ENCODE peak calls at places on chromosomes 13 and 19, in ten cellular contexts. O is bronchial epithelial cell, A is heart right ventricle, V is OCI-LY7, L is cardiac muscle cell, N is uterus, S is endodermal cell, M is mucosa of descending colon, U is IMR-90, P is osteoblast. T is an unnamed sample.

GRCh38 chr13:48334534-48335127 is 31.1 kb downstream of the RB1 start:
- DNase-seq in O (peak; percentile 60), A (no peak), V (peak; percentile 65), L (peak; percentile 61), N (no peak), S (no peak), M (no peak), U (peak; percentile 45), P (no peak), T (peak; percentile 42)

GRCh38 chr19:32091196-32091595 is 254.2 kb upstream of the ZNF507 start:
- DNase-seq in O (no peak), A (no peak), V (no peak), L (no peak), N (no peak), S (no peak), M (no peak), U (no peak), P (no peak), T (no peak)

GRCh38 chr19:17339088-17339741 is 1.9 kb downstream of the GTPBP3 start:
- DNase-seq in O (no peak), A (no peak), V (peak; percentile 71), L (no peak), N (no peak), S (peak; percentile 92), M (peak; percentile 70), U (no peak), P (peak; percentile 70), T (peak; percentile 44)

GRCh38 chr19:3116621-3117020 is 19.2 kb upstream of the GNA15 start:
- DNase-seq in O (no peak), A (no peak), V (no peak), L (no peak), N (no peak), S (no peak), M (no peak), U (no peak), P (no peak), T (no peak)

GRCh38 chr19:18995804-18996241 is 37.5 kb downstream of the SUGP2 start:
- DNase-seq in O (peak; percentile 64), A (peak; percentile 33), V (peak; percentile 74), L (peak; percentile 93), N (no peak), S (peak; percentile 90), M (peak; percentile 31), U (peak; percentile 96), P (peak; percentile 99), T (peak; percentile 94)

GRCh38 chr13:95300625-95301134 is 571 bp downstream of the ABCC4 start:
- DNase-seq in O (peak; percentile 13), A (peak; percentile 49), V (peak; percentile 54), L (peak; percentile 38), N (peak; percentile 36), S (peak; percentile 73), M (peak; percentile 70), U (peak; percentile 67), P (peak; percentile 90), T (peak; percentile 35)

GRCh38 chr13:113935523-113935922 is 38.4 kb downstream of the C13orf46 start:
- DNase-seq in O (no peak), A (no peak), V (no peak), L (no peak), N (no peak), S (no peak), M (peak; percentile 15), U (no peak), P (peak; percentile 66), T (peak; percentile 80)

GRCh38 chr19:7831452-7831851 is 1.4 kb downstream of the EVI5L start:
- DNase-seq in O (peak; percentile 18), A (no peak), V (peak; percentile 47), L (peak; percentile 43), N (no peak), S (peak; percentile 86), M (peak; percentile 39), U (peak; percentile 34), P (peak; percentile 97), T (peak; percentile 88)

GRCh38 chr19:56507446-56508281 is at the start of gene ZNF471:
- DNase-seq in O (peak; percentile 95), A (peak; percentile 99), V (no peak), L (peak; percentile 99), N (peak; percentile 99), S (peak; percentile 95), M (peak; percentile 97), U (peak; percentile 98), P (peak; percentile 99), T (peak; percentile 99)

DNA sequence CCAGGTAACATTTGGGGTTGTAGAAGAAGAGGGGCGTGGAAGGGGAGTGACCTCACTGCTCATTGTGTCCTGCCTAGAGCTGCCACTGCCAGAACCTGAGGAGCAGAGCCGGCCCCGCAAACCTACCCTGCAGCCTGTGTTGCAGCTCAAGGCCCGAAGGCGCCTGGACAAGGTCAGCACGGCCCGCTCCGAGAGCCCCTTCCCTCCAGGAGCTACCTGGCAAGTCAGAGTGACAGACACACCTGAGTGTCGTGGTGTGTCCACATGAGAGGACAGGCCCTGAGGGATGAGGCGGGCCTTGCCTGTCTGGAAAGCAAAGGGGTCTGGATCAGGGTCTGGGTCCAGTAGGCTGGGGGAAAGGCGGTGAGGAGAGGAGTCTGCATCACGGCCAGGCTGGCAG is 6.8 kb downstream of the KMT2B start:
- DNase-seq in O (no peak), A (no peak), V (no peak), L (no peak), N (no peak), S (no peak), M (no peak), U (no peak), P (peak; percentile 66), T (no peak)
- H3K36me3 ChIP-seq in O (peaks cover 62% of the 10 kb centered on the region), A (peaks cover 82% of the 10 kb centered on the region), V (peaks cover 93% of the 10 kb centered on the region), L (peaks cover 66% of the 10 kb centered on the region), N (no peaks in the 10 kb centered on the region), S (peaks cover 68% of the 10 kb centered on the region), M (peaks cover 41% of the 10 kb centered on the region), U (peaks cover 84% of the 10 kb centered on the region), P (peaks cover 82% of the 10 kb centered on the region), T (peaks cover 27% of the 10 kb centered on the region)

GRCh38 chr13:110471833-110472162 is 89.7 kb downstream of the RAB20 start:
- DNase-seq in O (no peak), A (peak; percentile 35), V (peak; percentile 79), L (peak; percentile 18), N (no peak), S (no peak), M (no peak), U (peak; percentile 37), P (no peak), T (peak; percentile 27)
- H3K36me3 ChIP-seq in O (peaks cover 2% of the 10 kb centered on the region), A (peaks cover 71% of the 10 kb centered on the region), V (no peaks in the 10 kb centered on the region), L (peaks cover 7% of the 10 kb centered on the region), N (no peaks in the 10 kb centered on the region), S (peaks cover 95% of the 10 kb centered on the region), M (no peaks in the 10 kb centered on the region), U (peaks cover 87% of the 10 kb centered on the region), P (peaks cover 91% of the 10 kb centered on the region), T (peaks cover 7% of the 10 kb centered on the region)

DNA sequence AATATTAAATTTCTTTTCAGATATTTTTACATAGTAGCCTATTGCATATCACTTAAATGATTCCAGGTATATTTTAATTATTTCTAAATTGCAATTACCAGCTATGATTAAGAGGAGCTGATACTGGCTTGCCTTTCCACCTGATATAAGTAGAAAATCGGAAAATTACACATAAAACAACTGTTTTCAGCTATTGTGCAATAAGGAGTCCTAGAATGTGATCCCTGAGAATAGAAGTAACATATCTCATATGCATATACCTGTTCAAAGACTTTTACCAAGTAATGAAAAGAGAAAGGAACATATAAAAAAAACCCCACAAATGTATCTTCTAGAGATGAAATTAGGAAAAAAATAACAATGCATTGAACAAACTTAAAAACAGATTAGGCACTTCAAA is 1354.6 kb upstream of the PCDH9 start:
- DNase-seq in O (no peak), A (no peak), V (no peak), L (no peak), N (no peak), S (no peak), M (no peak), U (no peak), P (no peak), T (no peak)
- H3K36me3 ChIP-seq in O (no peaks in the 10 kb centered on the region), A (no peaks in the 10 kb centered on the region), V (no peaks in the 10 kb centered on the region), L (no peaks in the 10 kb centered on the region), N (no peaks in the 10 kb centered on the region), S (no peaks in the 10 kb centered on the region), M (no peaks in the 10 kb centered on the region), U (no peaks in the 10 kb centered on the region), P (no peaks in the 10 kb centered on the region), T (no peaks in the 10 kb centered on the region)

GRCh38 chr19:35727053-35727955 is 9.5 kb downstream of the KMT2B start:
- DNase-seq in O (no peak), A (no peak), V (no peak), L (no peak), N (no peak), S (no peak), M (no peak), U (no peak), P (peak; percentile 75), T (no peak)
- H3K36me3 ChIP-seq in O (peaks cover 70% of the 10 kb centered on the region), A (peaks cover 98% of the 10 kb centered on the region), V (peaks cover 98% of the 10 kb centered on the region), L (peaks cover 77% of the 10 kb centered on the region), N (no peaks in the 10 kb centered on the region), S (peaks cover 80% of the 10 kb centered on the region), M (peaks cover 50% of the 10 kb centered on the region), U (peaks cover 97% of the 10 kb centered on the region), P (peaks cover 90% of the 10 kb centered on the region), T (peaks cover 31% of the 10 kb centered on the region)

GRCh38 chr19:54351474-54351873 is 12.5 kb upstream of the LILRA4 start:
- DNase-seq in O (no peak), A (no peak), V (no peak), L (no peak), N (no peak), S (no peak), M (no peak), U (no peak), P (no peak), T (no peak)
- H3K36me3 ChIP-seq in O (no peaks in the 10 kb centered on the region), A (no peaks in the 10 kb centered on the region), V (no peaks in the 10 kb centered on the region), L (no peaks in the 10 kb centered on the region), N (no peaks in the 10 kb centered on the region), S (no peaks in the 10 kb centered on the region), M (no peaks in the 10 kb centered on the region), U (no peaks in the 10 kb centered on the region), P (no peaks in the 10 kb centered on the region), T (no peaks in the 10 kb centered on the region)

DNA sequence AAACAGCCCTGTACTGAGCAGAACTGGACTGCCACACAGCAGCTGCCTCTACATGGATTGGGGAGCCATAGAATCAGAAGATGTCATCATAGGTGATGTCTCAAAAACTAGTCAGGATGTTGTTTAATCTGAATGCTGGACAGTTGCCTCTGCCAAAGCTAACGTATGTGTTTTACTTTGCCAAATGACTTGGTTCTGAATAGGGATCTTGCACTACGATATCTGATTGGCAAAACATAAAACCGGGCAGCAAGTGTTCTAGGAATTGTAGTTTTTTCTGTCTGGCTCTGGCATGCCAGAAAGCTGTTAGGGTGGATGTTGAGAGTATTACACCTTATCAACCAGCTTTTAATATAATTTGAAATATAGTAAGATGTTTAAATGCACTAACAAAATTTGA is 645.9 kb downstream of the GPC5 start:
- DNase-seq in O (no peak), A (no peak), V (no peak), L (no peak), N (no peak), S (no peak), M (no peak), U (no peak), P (no peak), T (no peak)
- H3K36me3 ChIP-seq in O (no peaks in the 10 kb centered on the region), A (no peaks in the 10 kb centered on the region), V (no peaks in the 10 kb centered on the region), L (no peaks in the 10 kb centered on the region), N (no peaks in the 10 kb centered on the region), S (no peaks in the 10 kb centered on the region), M (no peaks in the 10 kb centered on the region), U (no peaks in the 10 kb centered on the region), P (no peaks in the 10 kb centered on the region), T (no peaks in the 10 kb centered on the region)